ENCODE peak calls at places on chromosomes 1 and 21, in five cellular contexts. A, J, P, T and D are unnamed samples.

GRCh38 chr21:35748683-35749314 is 311.5 kb downstream of the SETD4 start:
- DNase-seq in T (no peak), J (no peak), P (no peak), A (no peak), D (no peak)

GRCh38 chr1:62054188-62054587 is 140.5 kb upstream of the L1TD1 start:
- DNase-seq in T (no peak), A (no peak), J (no peak), P (no peak), D (no peak)

GRCh38 chr1:168085401-168085872 is 51.3 kb downstream of the GPR161 start:
- DNase-seq in J (no peak), T (no peak), A (peak), P (no peak), D (no peak)

GRCh38 chr1:1618396-1619068 is 3.2 kb downstream of the MIB2 start:
- DNase-seq in J (no peak), T (no peak), A (no peak), P (no peak), D (no peak)

GRCh38 chr1:101959456-101959855 is 37.3 kb downstream of the OLFM3 start:
- DNase-seq in P (no peak), J (no peak), T (no peak), A (no peak), D (no peak)

GRCh38 chr1:32666866-32667566 is 16.0 kb downstream of the RBBP4 start:
- DNase-seq in P (no peak), T (peak), J (no peak), A (no peak), D (no peak)

GRCh38 chr1:974293-974640 is 7.6 kb downstream of the PERM1 start:
- DNase-seq in A (no peak), P (no peak), J (no peak), T (no peak), D (no peak)

GRCh38 chr1:11147371-11147770 is 41.8 kb upstream of the ANGPTL7 start:
- DNase-seq in A (no peak), J (no peak), T (no peak), P (peak), D (no peak)

GRCh38 chr1:11787251-11787803 is 18.4 kb downstream of the MTHFR start:
- DNase-seq in T (no peak), P (peak), A (no peak), J (no peak), D (no peak)

DNA sequence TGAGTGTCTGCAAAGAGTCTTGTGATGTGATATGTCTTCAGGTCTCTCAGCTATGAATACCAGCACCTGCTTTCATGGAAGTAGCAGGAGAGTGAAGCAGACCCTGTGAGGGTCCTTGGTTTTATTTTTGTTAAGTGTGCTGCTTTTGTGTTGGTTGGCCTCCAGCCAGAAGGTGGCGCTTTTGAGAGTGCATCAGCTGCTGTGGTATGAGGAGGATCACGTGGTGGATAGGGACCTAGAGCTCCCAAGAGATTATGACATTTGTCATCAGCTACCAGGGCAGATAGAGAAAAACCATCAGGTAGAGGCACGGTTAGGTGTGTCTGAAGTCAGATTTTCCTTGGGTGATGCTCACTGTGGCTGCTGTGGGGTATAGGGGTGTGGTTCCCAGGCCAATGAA is 1232.1 kb downstream of the MRPL39 start:
- DNase-seq in T (no peak), P (no peak), J (no peak), A (no peak), D (no peak)
- TF ChIP-seq CTCF in T (no peak), P (no peak), J (no peak), A (no peak), D (no peak)

GRCh38 chr1:83593073-83593472 is 405.9 kb downstream of the TTLL7 start:
- DNase-seq in A (no peak), J (no peak), P (no peak), T (no peak), D (no peak)
- TF ChIP-seq CTCF in A (no peak), J (no peak), P (no peak), T (no peak), D (peak)

GRCh38 chr1:110185181-110185580 is 24.9 kb upstream of the KCNC4 start:
- DNase-seq in P (no peak), T (no peak), J (no peak), A (no peak), D (no peak)
- TF ChIP-seq CTCF in P (no peak), T (no peak), J (no peak), A (no peak), D (no peak)

GRCh38 chr1:234478481-234479309 is at the start of gene TARBP1:
- DNase-seq in A (no peak), P (peak), J (peak), T (no peak), D (peak)
- TF ChIP-seq CTCF in A (peak), P (peak), J (peak), T (no peak), D (peak)

GRCh38 chr1:87595384-87595781 is 266.7 kb downstream of the LMO4 start:
- DNase-seq in A (no peak), T (no peak), J (no peak), P (no peak), D (no peak)

GRCh38 chr1:87594736-87595383 is 266.2 kb downstream of the LMO4 start:
- DNase-seq in T (no peak), P (no peak), A (peak), J (no peak), D (no peak)

GRCh38 chr1:87600070-87600469 is 271.4 kb downstream of the LMO4 start:
- DNase-seq in A (no peak), P (no peak), J (no peak), T (no peak), D (no peak)

GRCh38 chr1:87600848-87601247 is 272.2 kb downstream of the LMO4 start:
- DNase-seq in T (no peak), J (no peak), P (peak), A (no peak), D (no peak)

GRCh38 chr1:87598429-87598828 is 269.7 kb downstream of the LMO4 start:
- DNase-seq in T (no peak), A (no peak), P (no peak), J (no peak), D (no peak)
- TF ChIP-seq CTCF in T (no peak), A (peak), P (no peak), J (peak), D (no peak)

DNA sequence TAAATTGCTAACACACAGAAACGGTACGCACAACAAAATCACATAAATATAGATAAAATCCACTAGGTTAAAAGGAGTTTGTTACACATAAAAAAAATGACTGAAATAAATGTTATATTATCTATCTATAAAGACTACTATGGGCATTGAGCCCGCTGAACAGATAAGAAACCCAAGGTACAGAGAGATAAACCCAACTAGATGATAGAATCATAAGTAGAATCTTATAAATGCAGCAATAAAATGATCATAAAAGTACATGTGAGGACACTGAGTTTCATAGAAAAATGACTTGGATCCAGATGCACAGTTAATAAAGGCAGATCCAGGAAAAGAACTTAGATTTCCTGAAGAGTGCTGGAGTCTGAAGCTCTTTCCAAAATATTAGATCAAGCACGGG is 128.7 kb downstream of the RGS7 start:
- DNase-seq in P (no peak), A (no peak), T (no peak), J (no peak), D (no peak)
- TF ChIP-seq CTCF in P (no peak), A (no peak), T (no peak), J (no peak), D (no peak)

GRCh38 chr1:31300193-31300592 is 3.4 kb downstream of the ZCCHC17 start:
- DNase-seq in P (no peak), J (no peak), A (no peak), T (no peak), D (no peak)
- TF ChIP-seq CTCF in P (no peak), J (no peak), A (no peak), T (no peak), D (no peak)